ENCODE peak calls at places on chromosomes 7 and 10, in ten cellular contexts. D, T, F, N, U, Q, A, B, X and S are unnamed samples.
A peak's percentile ranks its signal among the peaks of the same experiment; 100 is the strongest.

GRCh38 chr7:26326211-26326610 is 34.5 kb downstream of the SNX10 start:
- DNase-seq in X (no peak), Q (no peak), D (no peak), N (no peak), U (no peak), F (no peak), B (no peak), A (no peak), T (no peak), S (no peak)

GRCh38 chr7:70668606-70669358 is 463.2 kb upstream of the GALNT17 start:
- DNase-seq in X (no peak), F (no peak), B (no peak), U (no peak), N (no peak), D (peak; percentile 56), Q (no peak), A (no peak), T (no peak), S (no peak)

GRCh38 chr10:10891437-10891836 is 126.2 kb upstream of the CELF2 start:
- DNase-seq in N (no peak), T (no peak), X (no peak), F (peak; percentile 65), A (no peak), Q (peak; percentile 57), D (no peak), B (no peak), U (no peak), S (no peak)

GRCh38 chr7:128209229-128210035 is 31.6 kb upstream of the LEP start:
- DNase-seq in F (peak; percentile 64), D (peak; percentile 75), N (peak; percentile 53), T (peak; percentile 77), Q (peak; percentile 74), A (peak; percentile 86), U (peak; percentile 34), B (peak; percentile 84), X (peak; percentile 64), S (peak; percentile 88)

GRCh38 chr7:156475179-156475578 is 165.4 kb upstream of the RNF32 start:
- DNase-seq in F (no peak), D (no peak), B (peak; percentile 8), Q (no peak), T (no peak), U (no peak), N (no peak), A (no peak), X (peak; percentile 79), S (no peak)

GRCh38 chr7:64559206-64559605 is 3.7 kb downstream of the ZNF680 start:
- DNase-seq in N (no peak), B (no peak), F (peak; percentile 45), X (no peak), Q (no peak), U (no peak), A (no peak), D (peak; percentile 25), T (no peak), S (peak; percentile 45)

GRCh38 chr7:101743241-101743994 is 74.0 kb upstream of the CUX1 start:
- DNase-seq in B (peak; percentile 77), Q (peak; percentile 83), D (peak; percentile 57), F (peak; percentile 34), T (peak; percentile 83), X (peak; percentile 23), U (peak; percentile 38), N (peak; percentile 11), A (peak; percentile 73), S (peak; percentile 39)

GRCh38 chr10:74244097-74244685 is 93.2 kb downstream of the ADK start:
- DNase-seq in B (peak; percentile 55), A (no peak), N (peak; percentile 65), Q (peak; percentile 6), F (no peak), D (peak; percentile 40), X (peak; percentile 57), T (no peak), U (no peak), S (no peak)

GRCh38 chr7:69937097-69937496 is 338.8 kb downstream of the AUTS2 start:
- DNase-seq in N (no peak), D (no peak), A (no peak), X (no peak), T (no peak), U (no peak), B (no peak), Q (no peak), F (no peak), S (no peak)

GRCh38 chr10:119538632-119539358 is 3.7 kb downstream of the RGS10 start:
- DNase-seq in B (peak; percentile 33), A (no peak), X (no peak), T (no peak), F (no peak), Q (no peak), U (peak; percentile 20), N (no peak), D (no peak), S (no peak)

GRCh38 chr10:63208981-63209380 is 75.9 kb downstream of the NRBF2 start:
- DNase-seq in F (peak; percentile 66), T (no peak), B (no peak), Q (peak; percentile 45), X (peak; percentile 9), A (peak; percentile 10), N (no peak), D (no peak), U (no peak), S (no peak)

GRCh38 chr7:5363729-5364128 is 59.9 kb downstream of the TNRC18 start:
- DNase-seq in Q (no peak), U (no peak), T (no peak), X (no peak), A (no peak), B (no peak), N (no peak), D (no peak), F (no peak), S (no peak)

GRCh38 chr10:22314852-22315251 is 1.3 kb upstream of the COMMD3 start:
- DNase-seq in T (no peak), B (no peak), A (no peak), D (no peak), U (no peak), F (no peak), N (no peak), Q (no peak), X (no peak), S (no peak)

GRCh38 chr10:61781969-61782403 is 119.3 kb downstream of the CABCOCO1 start:
- DNase-seq in Q (no peak), U (no peak), B (no peak), A (no peak), D (no peak), N (no peak), X (no peak), T (no peak), F (no peak), S (no peak)

GRCh38 chr10:14880201-14880600 is 1.5 kb downstream of the SUV39H2 start:
- DNase-seq in N (no peak), Q (no peak), D (no peak), B (peak; percentile 31), A (no peak), F (no peak), T (no peak), X (no peak), U (no peak), S (no peak)

GRCh38 chr10:72832701-72833100 is 60.8 kb upstream of the OIT3 start:
- DNase-seq in A (no peak), X (no peak), N (no peak), Q (no peak), U (no peak), F (no peak), D (no peak), B (no peak), T (no peak), S (no peak)

GRCh38 chr7:20403356-20403755 is 72.7 kb downstream of the ITGB8 start:
- DNase-seq in D (peak; percentile 77), A (no peak), X (no peak), T (no peak), N (no peak), U (no peak), B (no peak), F (no peak), Q (no peak), S (peak; percentile 2)